ENCODE peak calls at places on chromosomes 12 and 14, in six cellular contexts. N, K, W, P, O and L are unnamed samples.

GRCh38 chr14:31692376-31692781 is 131.2 kb downstream of the NUBPL start:
- DNase-seq in W (peak), P (no peak), O (no peak), K (peak), N (peak), L (no peak)

GRCh38 chr14:93234798-93235197 is 27.7 kb downstream of the UBR7 start:
- DNase-seq in O (no peak), W (peak), P (no peak), N (no peak), K (peak), L (peak)

GRCh38 chr12:83323866-83324265 is 637.2 kb downstream of the TMTC2 start:
- DNase-seq in O (no peak), W (no peak), N (no peak), K (no peak), P (no peak), L (no peak)

GRCh38 chr14:30064454-30064853 is 136.8 kb upstream of the PRKD1 start:
- DNase-seq in N (no peak), K (peak), P (no peak), O (no peak), W (peak), L (no peak)

GRCh38 chr12:19800884-19801283 is 361.6 kb downstream of the AEBP2 start:
- DNase-seq in K (no peak), W (no peak), P (peak), O (no peak), N (no peak), L (no peak)

GRCh38 chr14:58243790-58244555 is 670 bp upstream of the PSMA3 start:
- DNase-seq in P (no peak), N (peak), W (no peak), O (no peak), K (peak), L (no peak)

GRCh38 chr12:2959508-2960431 is 573 bp downstream of the TEAD4 start:
- DNase-seq in K (peak), P (peak), O (no peak), W (no peak), N (peak), L (peak)

GRCh38 chr14:64970776-64971451 is 1.2 kb downstream of the RAB15 start:
- DNase-seq in W (no peak), K (peak), O (no peak), P (no peak), N (no peak), L (no peak)

GRCh38 chr12:74647241-74647640 is 109.6 kb downstream of the ATXN7L3B start:
- DNase-seq in K (no peak), P (no peak), O (no peak), W (no peak), N (no peak), L (no peak)

GRCh38 chr14:80358112-80358511 is 146.8 kb upstream of the DIO2 start:
- DNase-seq in O (no peak), W (no peak), K (no peak), N (no peak), P (no peak), L (no peak)

GRCh38 chr12:90163975-90164374 is 455.3 kb upstream of the ATP2B1 start:
- DNase-seq in K (no peak), P (no peak), W (no peak), O (no peak), N (no peak), L (no peak)

GRCh38 chr12:47207005-47207717 is 127.4 kb upstream of the AMIGO2 start:
- DNase-seq in O (peak), W (no peak), P (no peak), N (no peak), K (no peak), L (no peak)

GRCh38 chr12:28021704-28022103 is 49.2 kb upstream of the PTHLH start:
- DNase-seq in W (no peak), O (no peak), P (no peak), N (peak), K (no peak), L (no peak)

GRCh38 chr12:101051151-101051550 is 158.9 kb downstream of the SLC5A8 start:
- DNase-seq in K (peak), N (no peak), O (no peak), W (peak), P (no peak), L (no peak)